ENCODE peak calls at places on chromosomes 4 and X, in nine cellular contexts. One of them, this sample, is unnamed.

GRCh38 chr4:155042014-155042413 is 166.4 kb upstream of the NPY2R start:
- DNase-seq in AG04449: no peak
- DNase-seq in left lung: no peak
- DNase-seq in activated T-helper 9 cell treated with anti-CD3 and anti-CD28 coated beads, Interleukin-2, amount 50 U/mL, for 16 hours: no peak
- DNase-seq in NCI-H2081 treated with DMSO at 0.1 percent for 48 hours: no peak
- DNase-seq in pons: no peak
- DNase-seq in heart right ventricle: no peak
- DNase-seq in lung microvascular endothelial cell: no peak
- DNase-seq in stimulated activated CD8-positive, alpha-beta memory T cell treated with anti-CD3 and anti-CD28 coated beads, Interleukin-7, amount 100 ng/mL, for 4 hours: no peak
- DNase-seq in this sample: no peak

GRCh38 chr4:143270266-143270838 is 66.3 kb upstream of the GAB1 start:
- DNase-seq in AG04449: peak; percentile 17
- DNase-seq in left lung: no peak
- DNase-seq in activated T-helper 9 cell treated with anti-CD3 and anti-CD28 coated beads, Interleukin-2, amount 50 U/mL, for 16 hours: no peak
- DNase-seq in NCI-H2081 treated with DMSO at 0.1 percent for 48 hours: no peak
- DNase-seq in pons: no peak
- DNase-seq in heart right ventricle: no peak
- DNase-seq in lung microvascular endothelial cell: no peak
- DNase-seq in stimulated activated CD8-positive, alpha-beta memory T cell treated with anti-CD3 and anti-CD28 coated beads, Interleukin-7, amount 100 ng/mL, for 4 hours: no peak
- DNase-seq in this sample: no peak

GRCh38 chr4:20532096-20532495 is 168.2 kb upstream of the PACRGL start:
- DNase-seq in AG04449: no peak
- DNase-seq in left lung: no peak
- DNase-seq in activated T-helper 9 cell treated with anti-CD3 and anti-CD28 coated beads, Interleukin-2, amount 50 U/mL, for 16 hours: no peak
- DNase-seq in NCI-H2081 treated with DMSO at 0.1 percent for 48 hours: no peak
- DNase-seq in pons: no peak
- DNase-seq in heart right ventricle: no peak
- DNase-seq in lung microvascular endothelial cell: no peak
- DNase-seq in stimulated activated CD8-positive, alpha-beta memory T cell treated with anti-CD3 and anti-CD28 coated beads, Interleukin-7, amount 100 ng/mL, for 4 hours: no peak
- DNase-seq in this sample: no peak

GRCh38 chr4:152464030-152464823 is 71.7 kb downstream of the FBXW7 start:
- DNase-seq in AG04449: no peak
- DNase-seq in left lung: no peak
- DNase-seq in activated T-helper 9 cell treated with anti-CD3 and anti-CD28 coated beads, Interleukin-2, amount 50 U/mL, for 16 hours: no peak
- DNase-seq in NCI-H2081 treated with DMSO at 0.1 percent for 48 hours: no peak
- DNase-seq in pons: no peak
- DNase-seq in heart right ventricle: no peak
- DNase-seq in lung microvascular endothelial cell: peak; percentile 37
- DNase-seq in stimulated activated CD8-positive, alpha-beta memory T cell treated with anti-CD3 and anti-CD28 coated beads, Interleukin-7, amount 100 ng/mL, for 4 hours: no peak
- DNase-seq in this sample: peak; percentile 78

GRCh38 chr4:15457401-15458201 is 12.1 kb upstream of the CC2D2A start:
- DNase-seq in AG04449: no peak
- DNase-seq in left lung: no peak
- DNase-seq in activated T-helper 9 cell treated with anti-CD3 and anti-CD28 coated beads, Interleukin-2, amount 50 U/mL, for 16 hours: no peak
- DNase-seq in NCI-H2081 treated with DMSO at 0.1 percent for 48 hours: peak; percentile 25
- DNase-seq in pons: peak; percentile 84
- DNase-seq in heart right ventricle: no peak
- DNase-seq in lung microvascular endothelial cell: peak; percentile 59
- DNase-seq in stimulated activated CD8-positive, alpha-beta memory T cell treated with anti-CD3 and anti-CD28 coated beads, Interleukin-7, amount 100 ng/mL, for 4 hours: no peak
- DNase-seq in this sample: peak; percentile 83

GRCh38 chr4:86033171-86033570 is 326.7 kb downstream of the MAPK10 start:
- DNase-seq in AG04449: no peak
- DNase-seq in left lung: no peak
- DNase-seq in activated T-helper 9 cell treated with anti-CD3 and anti-CD28 coated beads, Interleukin-2, amount 50 U/mL, for 16 hours: no peak
- DNase-seq in NCI-H2081 treated with DMSO at 0.1 percent for 48 hours: no peak
- DNase-seq in pons: peak; percentile 51
- DNase-seq in heart right ventricle: peak; percentile 25
- DNase-seq in lung microvascular endothelial cell: peak; percentile 69
- DNase-seq in stimulated activated CD8-positive, alpha-beta memory T cell treated with anti-CD3 and anti-CD28 coated beads, Interleukin-7, amount 100 ng/mL, for 4 hours: no peak
- DNase-seq in this sample: peak; percentile 31

GRCh38 chr4:102076622-102077021 is 268.7 kb downstream of the SLC39A8 start:
- DNase-seq in AG04449: no peak
- DNase-seq in left lung: no peak
- DNase-seq in activated T-helper 9 cell treated with anti-CD3 and anti-CD28 coated beads, Interleukin-2, amount 50 U/mL, for 16 hours: no peak
- DNase-seq in NCI-H2081 treated with DMSO at 0.1 percent for 48 hours: no peak
- DNase-seq in pons: no peak
- DNase-seq in heart right ventricle: no peak
- DNase-seq in lung microvascular endothelial cell: no peak
- DNase-seq in stimulated activated CD8-positive, alpha-beta memory T cell treated with anti-CD3 and anti-CD28 coated beads, Interleukin-7, amount 100 ng/mL, for 4 hours: no peak
- DNase-seq in this sample: no peak

GRCh38 chrX:119549327-119550016 is 15.7 kb downstream of the STEEP1 start:
- DNase-seq in AG04449: no peak
- DNase-seq in left lung: no peak
- DNase-seq in activated T-helper 9 cell treated with anti-CD3 and anti-CD28 coated beads, Interleukin-2, amount 50 U/mL, for 16 hours: no peak
- DNase-seq in NCI-H2081 treated with DMSO at 0.1 percent for 48 hours: no peak
- DNase-seq in pons: no peak
- DNase-seq in heart right ventricle: no peak
- DNase-seq in lung microvascular endothelial cell: no peak
- DNase-seq in stimulated activated CD8-positive, alpha-beta memory T cell treated with anti-CD3 and anti-CD28 coated beads, Interleukin-7, amount 100 ng/mL, for 4 hours: no peak
- DNase-seq in this sample: no peak

GRCh38 chrX:147917700-147918694 is 6.3 kb downstream of the FMR1 start:
- DNase-seq in AG04449: no peak
- DNase-seq in left lung: no peak
- DNase-seq in activated T-helper 9 cell treated with anti-CD3 and anti-CD28 coated beads, Interleukin-2, amount 50 U/mL, for 16 hours: no peak
- DNase-seq in NCI-H2081 treated with DMSO at 0.1 percent for 48 hours: no peak
- DNase-seq in pons: no peak
- DNase-seq in heart right ventricle: no peak
- DNase-seq in lung microvascular endothelial cell: peak; percentile 58
- DNase-seq in stimulated activated CD8-positive, alpha-beta memory T cell treated with anti-CD3 and anti-CD28 coated beads, Interleukin-7, amount 100 ng/mL, for 4 hours: no peak
- DNase-seq in this sample: peak; percentile 19

GRCh38 chr4:186792994-186793393 is 69.3 kb upstream of the FAT1 start:
- DNase-seq in AG04449: no peak
- DNase-seq in left lung: no peak
- DNase-seq in activated T-helper 9 cell treated with anti-CD3 and anti-CD28 coated beads, Interleukin-2, amount 50 U/mL, for 16 hours: no peak
- DNase-seq in NCI-H2081 treated with DMSO at 0.1 percent for 48 hours: no peak
- DNase-seq in pons: peak; percentile 1
- DNase-seq in heart right ventricle: no peak
- DNase-seq in lung microvascular endothelial cell: no peak
- DNase-seq in stimulated activated CD8-positive, alpha-beta memory T cell treated with anti-CD3 and anti-CD28 coated beads, Interleukin-7, amount 100 ng/mL, for 4 hours: no peak
- DNase-seq in this sample: no peak

GRCh38 chr4:86657910-86658309 is 63.8 kb downstream of the PTPN13 start:
- DNase-seq in AG04449: no peak
- DNase-seq in left lung: no peak
- DNase-seq in activated T-helper 9 cell treated with anti-CD3 and anti-CD28 coated beads, Interleukin-2, amount 50 U/mL, for 16 hours: no peak
- DNase-seq in NCI-H2081 treated with DMSO at 0.1 percent for 48 hours: no peak
- DNase-seq in pons: no peak
- DNase-seq in heart right ventricle: no peak
- DNase-seq in lung microvascular endothelial cell: no peak
- DNase-seq in stimulated activated CD8-positive, alpha-beta memory T cell treated with anti-CD3 and anti-CD28 coated beads, Interleukin-7, amount 100 ng/mL, for 4 hours: no peak
- DNase-seq in this sample: no peak

GRCh38 chrX:38374431-38374830 is 22.0 kb downstream of the OTC start:
- DNase-seq in AG04449: no peak
- DNase-seq in left lung: no peak
- DNase-seq in activated T-helper 9 cell treated with anti-CD3 and anti-CD28 coated beads, Interleukin-2, amount 50 U/mL, for 16 hours: no peak
- DNase-seq in NCI-H2081 treated with DMSO at 0.1 percent for 48 hours: no peak
- DNase-seq in pons: no peak
- DNase-seq in heart right ventricle: no peak
- DNase-seq in lung microvascular endothelial cell: no peak
- DNase-seq in stimulated activated CD8-positive, alpha-beta memory T cell treated with anti-CD3 and anti-CD28 coated beads, Interleukin-7, amount 100 ng/mL, for 4 hours: no peak
- DNase-seq in this sample: no peak

GRCh38 chrX:14899607-14900006 is 26.4 kb downstream of the MOSPD2 start:
- DNase-seq in AG04449: no peak
- DNase-seq in left lung: no peak
- DNase-seq in activated T-helper 9 cell treated with anti-CD3 and anti-CD28 coated beads, Interleukin-2, amount 50 U/mL, for 16 hours: no peak
- DNase-seq in NCI-H2081 treated with DMSO at 0.1 percent for 48 hours: no peak
- DNase-seq in pons: no peak
- DNase-seq in heart right ventricle: no peak
- DNase-seq in lung microvascular endothelial cell: peak; percentile 80
- DNase-seq in stimulated activated CD8-positive, alpha-beta memory T cell treated with anti-CD3 and anti-CD28 coated beads, Interleukin-7, amount 100 ng/mL, for 4 hours: no peak
- DNase-seq in this sample: peak; percentile 0

GRCh38 chrX:45347877-45348675 is 147.4 kb upstream of the DIPK2B start:
- DNase-seq in AG04449: no peak
- DNase-seq in left lung: no peak
- DNase-seq in activated T-helper 9 cell treated with anti-CD3 and anti-CD28 coated beads, Interleukin-2, amount 50 U/mL, for 16 hours: no peak
- DNase-seq in NCI-H2081 treated with DMSO at 0.1 percent for 48 hours: no peak
- DNase-seq in pons: no peak
- DNase-seq in heart right ventricle: no peak
- DNase-seq in lung microvascular endothelial cell: no peak
- DNase-seq in stimulated activated CD8-positive, alpha-beta memory T cell treated with anti-CD3 and anti-CD28 coated beads, Interleukin-7, amount 100 ng/mL, for 4 hours: no peak
- DNase-seq in this sample: no peak

GRCh38 chrX:115679460-115679859 is 118.5 kb downstream of the PLS3 start:
- DNase-seq in AG04449: no peak
- DNase-seq in left lung: no peak
- DNase-seq in activated T-helper 9 cell treated with anti-CD3 and anti-CD28 coated beads, Interleukin-2, amount 50 U/mL, for 16 hours: no peak
- DNase-seq in NCI-H2081 treated with DMSO at 0.1 percent for 48 hours: peak; percentile 45
- DNase-seq in pons: peak; percentile 30
- DNase-seq in heart right ventricle: no peak
- DNase-seq in lung microvascular endothelial cell: peak; percentile 44
- DNase-seq in stimulated activated CD8-positive, alpha-beta memory T cell treated with anti-CD3 and anti-CD28 coated beads, Interleukin-7, amount 100 ng/mL, for 4 hours: no peak
- DNase-seq in this sample: no peak

GRCh38 chrX:108088511-108088910 is 2.8 kb downstream of the PSMD10 start:
- DNase-seq in AG04449: no peak
- DNase-seq in left lung: no peak
- DNase-seq in activated T-helper 9 cell treated with anti-CD3 and anti-CD28 coated beads, Interleukin-2, amount 50 U/mL, for 16 hours: no peak
- DNase-seq in NCI-H2081 treated with DMSO at 0.1 percent for 48 hours: no peak
- DNase-seq in pons: no peak
- DNase-seq in heart right ventricle: no peak
- DNase-seq in lung microvascular endothelial cell: no peak
- DNase-seq in stimulated activated CD8-positive, alpha-beta memory T cell treated with anti-CD3 and anti-CD28 coated beads, Interleukin-7, amount 100 ng/mL, for 4 hours: no peak
- DNase-seq in this sample: no peak

GRCh38 chr4:16894406-16894805 is 4.0 kb downstream of the LDB2 start:
- DNase-seq in AG04449: no peak
- DNase-seq in left lung: no peak
- DNase-seq in activated T-helper 9 cell treated with anti-CD3 and anti-CD28 coated beads, Interleukin-2, amount 50 U/mL, for 16 hours: no peak
- DNase-seq in NCI-H2081 treated with DMSO at 0.1 percent for 48 hours: no peak
- DNase-seq in pons: no peak
- DNase-seq in heart right ventricle: no peak
- DNase-seq in lung microvascular endothelial cell: peak; percentile 48
- DNase-seq in stimulated activated CD8-positive, alpha-beta memory T cell treated with anti-CD3 and anti-CD28 coated beads, Interleukin-7, amount 100 ng/mL, for 4 hours: no peak
- DNase-seq in this sample: no peak

GRCh38 chr4:159210975-159211374 is 108.1 kb downstream of the RAPGEF2 start:
- DNase-seq in AG04449: no peak
- DNase-seq in left lung: no peak
- DNase-seq in activated T-helper 9 cell treated with anti-CD3 and anti-CD28 coated beads, Interleukin-2, amount 50 U/mL, for 16 hours: no peak
- DNase-seq in NCI-H2081 treated with DMSO at 0.1 percent for 48 hours: no peak
- DNase-seq in pons: no peak
- DNase-seq in heart right ventricle: no peak
- DNase-seq in lung microvascular endothelial cell: no peak
- DNase-seq in stimulated activated CD8-positive, alpha-beta memory T cell treated with anti-CD3 and anti-CD28 coated beads, Interleukin-7, amount 100 ng/mL, for 4 hours: no peak
- DNase-seq in this sample: no peak

GRCh38 chr4:107531927-107532326 is 188.1 kb downstream of the PAPSS1 start:
- DNase-seq in AG04449: no peak
- DNase-seq in left lung: no peak
- DNase-seq in activated T-helper 9 cell treated with anti-CD3 and anti-CD28 coated beads, Interleukin-2, amount 50 U/mL, for 16 hours: no peak
- DNase-seq in NCI-H2081 treated with DMSO at 0.1 percent for 48 hours: no peak
- DNase-seq in pons: no peak
- DNase-seq in heart right ventricle: no peak
- DNase-seq in lung microvascular endothelial cell: no peak
- DNase-seq in stimulated activated CD8-positive, alpha-beta memory T cell treated with anti-CD3 and anti-CD28 coated beads, Interleukin-7, amount 100 ng/mL, for 4 hours: no peak
- DNase-seq in this sample: no peak

GRCh38 chr4:3224971-3225850 is 23.7 kb upstream of the MSANTD1 start:
- DNase-seq in AG04449: no peak
- DNase-seq in left lung: peak; percentile 74
- DNase-seq in activated T-helper 9 cell treated with anti-CD3 and anti-CD28 coated beads, Interleukin-2, amount 50 U/mL, for 16 hours: no peak
- DNase-seq in NCI-H2081 treated with DMSO at 0.1 percent for 48 hours: no peak
- DNase-seq in pons: no peak
- DNase-seq in heart right ventricle: no peak
- DNase-seq in lung microvascular endothelial cell: no peak
- DNase-seq in stimulated activated CD8-positive, alpha-beta memory T cell treated with anti-CD3 and anti-CD28 coated beads, Interleukin-7, amount 100 ng/mL, for 4 hours: no peak
- DNase-seq in this sample: no peak

GRCh38 chr4:122758033-122758432 is 25.5 kb downstream of the BBS12 start:
- DNase-seq in AG04449: no peak
- DNase-seq in left lung: no peak
- DNase-seq in activated T-helper 9 cell treated with anti-CD3 and anti-CD28 coated beads, Interleukin-2, amount 50 U/mL, for 16 hours: no peak
- DNase-seq in NCI-H2081 treated with DMSO at 0.1 percent for 48 hours: no peak
- DNase-seq in pons: peak; percentile 51
- DNase-seq in heart right ventricle: no peak
- DNase-seq in lung microvascular endothelial cell: peak; percentile 43
- DNase-seq in stimulated activated CD8-positive, alpha-beta memory T cell treated with anti-CD3 and anti-CD28 coated beads, Interleukin-7, amount 100 ng/mL, for 4 hours: no peak
- DNase-seq in this sample: peak; percentile 52

GRCh38 chr4:3307891-3308575 is 15.2 kb downstream of the RGS12 start:
- DNase-seq in AG04449: no peak
- DNase-seq in left lung: peak; percentile 54
- DNase-seq in activated T-helper 9 cell treated with anti-CD3 and anti-CD28 coated beads, Interleukin-2, amount 50 U/mL, for 16 hours: no peak
- DNase-seq in NCI-H2081 treated with DMSO at 0.1 percent for 48 hours: no peak
- DNase-seq in pons: no peak
- DNase-seq in heart right ventricle: no peak
- DNase-seq in lung microvascular endothelial cell: no peak
- DNase-seq in stimulated activated CD8-positive, alpha-beta memory T cell treated with anti-CD3 and anti-CD28 coated beads, Interleukin-7, amount 100 ng/mL, for 4 hours: no peak
- DNase-seq in this sample: no peak

GRCh38 chr4:154738426-154738825 is 5.4 kb upstream of the LRAT start:
- DNase-seq in AG04449: no peak
- DNase-seq in left lung: no peak
- DNase-seq in activated T-helper 9 cell treated with anti-CD3 and anti-CD28 coated beads, Interleukin-2, amount 50 U/mL, for 16 hours: no peak
- DNase-seq in NCI-H2081 treated with DMSO at 0.1 percent for 48 hours: no peak
- DNase-seq in pons: no peak
- DNase-seq in heart right ventricle: no peak
- DNase-seq in lung microvascular endothelial cell: no peak
- DNase-seq in stimulated activated CD8-positive, alpha-beta memory T cell treated with anti-CD3 and anti-CD28 coated beads, Interleukin-7, amount 100 ng/mL, for 4 hours: no peak
- DNase-seq in this sample: no peak

GRCh38 chr4:124708517-124709300 is 3.8 kb downstream of the ANKRD50 start:
- DNase-seq in AG04449: no peak
- DNase-seq in left lung: no peak
- DNase-seq in activated T-helper 9 cell treated with anti-CD3 and anti-CD28 coated beads, Interleukin-2, amount 50 U/mL, for 16 hours: no peak
- DNase-seq in NCI-H2081 treated with DMSO at 0.1 percent for 48 hours: no peak
- DNase-seq in pons: no peak
- DNase-seq in heart right ventricle: no peak
- DNase-seq in lung microvascular endothelial cell: peak; percentile 37
- DNase-seq in stimulated activated CD8-positive, alpha-beta memory T cell treated with anti-CD3 and anti-CD28 coated beads, Interleukin-7, amount 100 ng/mL, for 4 hours: no peak
- DNase-seq in this sample: no peak

GRCh38 chr4:171142639-171143038 is 670.6 kb upstream of the GALNTL6 start:
- DNase-seq in AG04449: no peak
- DNase-seq in left lung: no peak
- DNase-seq in activated T-helper 9 cell treated with anti-CD3 and anti-CD28 coated beads, Interleukin-2, amount 50 U/mL, for 16 hours: no peak
- DNase-seq in NCI-H2081 treated with DMSO at 0.1 percent for 48 hours: no peak
- DNase-seq in pons: peak; percentile 5
- DNase-seq in heart right ventricle: no peak
- DNase-seq in lung microvascular endothelial cell: no peak
- DNase-seq in stimulated activated CD8-positive, alpha-beta memory T cell treated with anti-CD3 and anti-CD28 coated beads, Interleukin-7, amount 100 ng/mL, for 4 hours: no peak
- DNase-seq in this sample: no peak

GRCh38 chrX:13598877-13599276 is 29.5 kb downstream of the EGFL6 start:
- DNase-seq in AG04449: no peak
- DNase-seq in left lung: no peak
- DNase-seq in activated T-helper 9 cell treated with anti-CD3 and anti-CD28 coated beads, Interleukin-2, amount 50 U/mL, for 16 hours: no peak
- DNase-seq in NCI-H2081 treated with DMSO at 0.1 percent for 48 hours: no peak
- DNase-seq in pons: no peak
- DNase-seq in heart right ventricle: no peak
- DNase-seq in lung microvascular endothelial cell: peak; percentile 6
- DNase-seq in stimulated activated CD8-positive, alpha-beta memory T cell treated with anti-CD3 and anti-CD28 coated beads, Interleukin-7, amount 100 ng/mL, for 4 hours: no peak
- DNase-seq in this sample: peak; percentile 6

GRCh38 chrX:129720741-129721140 is 18.0 kb upstream of the XPNPEP2 start:
- DNase-seq in AG04449: no peak
- DNase-seq in left lung: no peak
- DNase-seq in activated T-helper 9 cell treated with anti-CD3 and anti-CD28 coated beads, Interleukin-2, amount 50 U/mL, for 16 hours: no peak
- DNase-seq in NCI-H2081 treated with DMSO at 0.1 percent for 48 hours: no peak
- DNase-seq in pons: no peak
- DNase-seq in heart right ventricle: no peak
- DNase-seq in lung microvascular endothelial cell: no peak
- DNase-seq in stimulated activated CD8-positive, alpha-beta memory T cell treated with anti-CD3 and anti-CD28 coated beads, Interleukin-7, amount 100 ng/mL, for 4 hours: no peak
- DNase-seq in this sample: no peak

GRCh38 chr4:4673070-4673469 is 131.2 kb upstream of the STX18 start:
- DNase-seq in AG04449: no peak
- DNase-seq in left lung: no peak
- DNase-seq in activated T-helper 9 cell treated with anti-CD3 and anti-CD28 coated beads, Interleukin-2, amount 50 U/mL, for 16 hours: no peak
- DNase-seq in NCI-H2081 treated with DMSO at 0.1 percent for 48 hours: no peak
- DNase-seq in pons: no peak
- DNase-seq in heart right ventricle: no peak
- DNase-seq in lung microvascular endothelial cell: peak; percentile 33
- DNase-seq in stimulated activated CD8-positive, alpha-beta memory T cell treated with anti-CD3 and anti-CD28 coated beads, Interleukin-7, amount 100 ng/mL, for 4 hours: no peak
- DNase-seq in this sample: no peak

GRCh38 chr4:53321151-53321987 is 44.5 kb downstream of the SCFD2 start:
- DNase-seq in AG04449: peak; percentile 83
- DNase-seq in left lung: no peak
- DNase-seq in activated T-helper 9 cell treated with anti-CD3 and anti-CD28 coated beads, Interleukin-2, amount 50 U/mL, for 16 hours: no peak
- DNase-seq in NCI-H2081 treated with DMSO at 0.1 percent for 48 hours: no peak
- DNase-seq in pons: no peak
- DNase-seq in heart right ventricle: no peak
- DNase-seq in lung microvascular endothelial cell: peak; percentile 96
- DNase-seq in stimulated activated CD8-positive, alpha-beta memory T cell treated with anti-CD3 and anti-CD28 coated beads, Interleukin-7, amount 100 ng/mL, for 4 hours: no peak
- DNase-seq in this sample: no peak

GRCh38 chrX:51420610-51421009 is 75.8 kb downstream of the NUDT11 start:
- DNase-seq in AG04449: no peak
- DNase-seq in left lung: no peak
- DNase-seq in activated T-helper 9 cell treated with anti-CD3 and anti-CD28 coated beads, Interleukin-2, amount 50 U/mL, for 16 hours: no peak
- DNase-seq in NCI-H2081 treated with DMSO at 0.1 percent for 48 hours: no peak
- DNase-seq in pons: peak; percentile 34
- DNase-seq in heart right ventricle: no peak
- DNase-seq in lung microvascular endothelial cell: peak; percentile 44
- DNase-seq in stimulated activated CD8-positive, alpha-beta memory T cell treated with anti-CD3 and anti-CD28 coated beads, Interleukin-7, amount 100 ng/mL, for 4 hours: no peak
- DNase-seq in this sample: peak; percentile 1

This sample was measured in AML-193.